ENCODE peak calls at places on chromosomes 2 and 18, in seven cellular contexts. One of them, this sample, is unnamed. For H3K4me1, the result is how much of the 10 kb centered on the place peaks cover.

GRCh38 chr2:152047826-152048476 is 50.9 kb downstream of the CACNB4 start:
- DNase-seq in left lung: no peak
- DNase-seq in thoracic aorta: no peak
- DNase-seq in pancreas: no peak
- DNase-seq in IMR-90: no peak
- DNase-seq in transverse colon: no peak
- DNase-seq in esophagus squamous epithelium: no peak
- DNase-seq in this sample: no peak

GRCh38 chr2:118387509-118387908 is 299.2 kb downstream of the INSIG2 start:
- DNase-seq in pancreas: no peak
- DNase-seq in IMR-90: peak
- DNase-seq in esophagus squamous epithelium: no peak
- DNase-seq in thoracic aorta: no peak
- DNase-seq in transverse colon: no peak
- DNase-seq in left lung: no peak
- DNase-seq in this sample: no peak

GRCh38 chr2:100624536-100624935 is 61.7 kb downstream of the PDCL3 start:
- DNase-seq in pancreas: no peak
- DNase-seq in transverse colon: no peak
- DNase-seq in thoracic aorta: no peak
- DNase-seq in left lung: no peak
- DNase-seq in esophagus squamous epithelium: no peak
- DNase-seq in IMR-90: no peak
- DNase-seq in this sample: no peak

GRCh38 chr2:206876176-206876575 is 63.1 kb upstream of the CPO start:
- DNase-seq in pancreas: no peak
- DNase-seq in IMR-90: no peak
- DNase-seq in thoracic aorta: no peak
- DNase-seq in esophagus squamous epithelium: no peak
- DNase-seq in left lung: no peak
- DNase-seq in transverse colon: no peak
- DNase-seq in this sample: no peak

GRCh38 chr2:192029089-192029488 is 165.6 kb downstream of the TMEFF2 start:
- DNase-seq in transverse colon: no peak
- DNase-seq in left lung: no peak
- DNase-seq in thoracic aorta: no peak
- DNase-seq in pancreas: no peak
- DNase-seq in esophagus squamous epithelium: no peak
- DNase-seq in IMR-90: peak
- DNase-seq in this sample: no peak

GRCh38 chr2:42009657-42010580 is 37.9 kb upstream of the PKDCC start:
- DNase-seq in transverse colon: no peak
- DNase-seq in pancreas: no peak
- DNase-seq in thoracic aorta: no peak
- DNase-seq in IMR-90: peak
- DNase-seq in left lung: no peak
- DNase-seq in esophagus squamous epithelium: no peak
- DNase-seq in this sample: no peak

GRCh38 chr2:3126686-3127278 is 250.8 kb downstream of the EIPR1 start:
- DNase-seq in transverse colon: no peak
- DNase-seq in esophagus squamous epithelium: no peak
- DNase-seq in IMR-90: no peak
- DNase-seq in left lung: no peak
- DNase-seq in thoracic aorta: no peak
- DNase-seq in pancreas: no peak
- DNase-seq in this sample: no peak

GRCh38 chr2:136916131-136916530 is 150.8 kb downstream of the THSD7B start:
- DNase-seq in pancreas: no peak
- DNase-seq in IMR-90: no peak
- DNase-seq in thoracic aorta: no peak
- DNase-seq in transverse colon: no peak
- DNase-seq in esophagus squamous epithelium: no peak
- DNase-seq in left lung: no peak
- DNase-seq in this sample: no peak

GRCh38 chr2:237456200-237456731 is 30.8 kb upstream of the MLPH start:
- DNase-seq in IMR-90: peak
- DNase-seq in pancreas: no peak
- DNase-seq in left lung: no peak
- DNase-seq in thoracic aorta: peak
- DNase-seq in esophagus squamous epithelium: no peak
- DNase-seq in transverse colon: peak
- DNase-seq in this sample: no peak

GRCh38 chr2:227655454-227655853 is 11.2 kb upstream of the SCYGR5 start:
- DNase-seq in transverse colon: no peak
- DNase-seq in IMR-90: peak
- DNase-seq in left lung: no peak
- DNase-seq in esophagus squamous epithelium: no peak
- DNase-seq in pancreas: no peak
- DNase-seq in thoracic aorta: no peak
- DNase-seq in this sample: no peak

GRCh38 chr18:48634491-48634890 is 95.7 kb downstream of the CTIF start:
- DNase-seq in left lung: no peak
- DNase-seq in pancreas: no peak
- DNase-seq in transverse colon: no peak
- DNase-seq in IMR-90: no peak
- DNase-seq in thoracic aorta: no peak
- DNase-seq in esophagus squamous epithelium: no peak
- DNase-seq in this sample: no peak

GRCh38 chr2:64650722-64651338 is 2.9 kb downstream of the SERTAD2 start:
- DNase-seq in transverse colon: peak
- DNase-seq in esophagus squamous epithelium: no peak
- DNase-seq in thoracic aorta: no peak
- DNase-seq in IMR-90: no peak
- DNase-seq in pancreas: no peak
- DNase-seq in left lung: no peak
- DNase-seq in this sample: no peak

GRCh38 chr2:64649013-64649484 is 4.7 kb downstream of the SERTAD2 start:
- DNase-seq in IMR-90: no peak
- DNase-seq in thoracic aorta: no peak
- DNase-seq in esophagus squamous epithelium: no peak
- DNase-seq in transverse colon: peak
- DNase-seq in left lung: no peak
- DNase-seq in pancreas: peak
- DNase-seq in this sample: no peak

GRCh38 chr2:64651590-64651989 is 2.1 kb downstream of the SERTAD2 start:
- DNase-seq in left lung: no peak
- DNase-seq in transverse colon: no peak
- DNase-seq in esophagus squamous epithelium: no peak
- DNase-seq in pancreas: no peak
- DNase-seq in IMR-90: no peak
- DNase-seq in thoracic aorta: no peak
- DNase-seq in this sample: no peak

GRCh38 chr2:64650257-64650656 is 3.5 kb downstream of the SERTAD2 start:
- DNase-seq in thoracic aorta: no peak
- DNase-seq in transverse colon: no peak
- DNase-seq in IMR-90: no peak
- DNase-seq in esophagus squamous epithelium: no peak
- DNase-seq in left lung: no peak
- DNase-seq in pancreas: no peak
- DNase-seq in this sample: no peak

DNA sequence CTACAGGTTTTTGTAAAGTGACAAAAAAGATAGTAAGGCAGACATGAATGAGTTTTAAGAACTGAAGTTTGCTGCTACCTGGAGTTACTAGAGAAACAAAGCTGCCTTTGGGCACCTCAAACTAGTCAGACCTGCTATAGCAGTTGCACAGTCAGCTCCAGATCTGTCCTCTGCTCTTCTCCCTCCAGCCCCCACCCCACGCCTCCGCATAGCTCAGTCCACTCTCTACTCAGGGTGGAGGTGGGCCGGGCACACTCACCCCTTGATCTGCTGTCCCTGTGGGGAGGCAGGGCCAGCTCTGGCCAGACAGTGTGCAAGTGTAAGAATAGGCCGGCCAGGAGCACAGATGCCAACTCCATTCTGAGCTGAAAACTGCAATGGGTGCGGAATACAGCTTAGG is 4.1 kb downstream of the SERTAD2 start:
- DNase-seq in transverse colon: no peak
- DNase-seq in left lung: peak
- DNase-seq in IMR-90: no peak
- DNase-seq in pancreas: peak
- DNase-seq in esophagus squamous epithelium: no peak
- DNase-seq in thoracic aorta: no peak
- DNase-seq in this sample: no peak
- H3K27ac ChIP-seq in transverse colon: peak
- H3K27ac ChIP-seq in left lung: peak
- H3K27ac ChIP-seq in IMR-90: no peak
- H3K27ac ChIP-seq in pancreas: peak
- H3K27ac ChIP-seq in esophagus squamous epithelium: peak
- H3K27ac ChIP-seq in thoracic aorta: no peak
- H3K27ac ChIP-seq in this sample: no peak

GRCh38 chr18:2919600-2919999 is 72.8 kb downstream of the EMILIN2 start:
- DNase-seq in pancreas: no peak
- DNase-seq in esophagus squamous epithelium: no peak
- DNase-seq in IMR-90: no peak
- DNase-seq in left lung: no peak
- DNase-seq in transverse colon: no peak
- DNase-seq in thoracic aorta: no peak
- DNase-seq in this sample: no peak

GRCh38 chr18:2920027-2920426 is 73.2 kb downstream of the EMILIN2 start:
- DNase-seq in pancreas: no peak
- DNase-seq in left lung: no peak
- DNase-seq in thoracic aorta: no peak
- DNase-seq in transverse colon: no peak
- DNase-seq in IMR-90: no peak
- DNase-seq in esophagus squamous epithelium: no peak
- DNase-seq in this sample: no peak

GRCh38 chr18:2918761-2919550 is 72.2 kb downstream of the EMILIN2 start:
- DNase-seq in pancreas: no peak
- DNase-seq in transverse colon: no peak
- DNase-seq in esophagus squamous epithelium: no peak
- DNase-seq in left lung: no peak
- DNase-seq in IMR-90: no peak
- DNase-seq in thoracic aorta: no peak
- DNase-seq in this sample: no peak

GRCh38 chr18:2916184-2916583 is 69.4 kb downstream of the EMILIN2 start:
- DNase-seq in thoracic aorta: no peak
- DNase-seq in pancreas: no peak
- DNase-seq in esophagus squamous epithelium: no peak
- DNase-seq in transverse colon: no peak
- DNase-seq in left lung: no peak
- DNase-seq in IMR-90: no peak
- DNase-seq in this sample: no peak

GRCh38 chr18:2917255-2918047 is 70.6 kb downstream of the EMILIN2 start:
- DNase-seq in pancreas: no peak
- DNase-seq in IMR-90: no peak
- DNase-seq in thoracic aorta: no peak
- DNase-seq in esophagus squamous epithelium: no peak
- DNase-seq in left lung: no peak
- DNase-seq in transverse colon: no peak
- DNase-seq in this sample: no peak
- H3K4me1 ChIP-seq in pancreas: under half
- H3K4me1 ChIP-seq in IMR-90: under half
- H3K4me1 ChIP-seq in thoracic aorta: under half
- H3K4me1 ChIP-seq in esophagus squamous epithelium: under half
- H3K4me1 ChIP-seq in left lung: under half
- H3K4me1 ChIP-seq in transverse colon: under half
- H3K4me1 ChIP-seq in this sample: under half

GRCh38 chr18:50193796-50194622 is 938 bp downstream of the MYO5B start:
- DNase-seq in transverse colon: peak
- DNase-seq in IMR-90: no peak
- DNase-seq in thoracic aorta: no peak
- DNase-seq in pancreas: peak
- DNase-seq in esophagus squamous epithelium: no peak
- DNase-seq in left lung: peak
- DNase-seq in this sample: no peak
- H3K4me3 ChIP-seq in transverse colon: peak
- H3K4me3 ChIP-seq in IMR-90: no peak
- H3K4me3 ChIP-seq in thoracic aorta: peak
- H3K4me3 ChIP-seq in pancreas: peak
- H3K4me3 ChIP-seq in esophagus squamous epithelium: peak
- H3K4me3 ChIP-seq in left lung: peak
- H3K4me3 ChIP-seq in this sample: peak

GRCh38 chr2:105765415-105766299 is 20.9 kb downstream of the NCK2 start:
- DNase-seq in thoracic aorta: no peak
- DNase-seq in pancreas: no peak
- DNase-seq in transverse colon: no peak
- DNase-seq in left lung: no peak
- DNase-seq in IMR-90: no peak
- DNase-seq in esophagus squamous epithelium: no peak
- DNase-seq in this sample: no peak
- H3K27ac ChIP-seq in thoracic aorta: no peak
- H3K27ac ChIP-seq in pancreas: peak
- H3K27ac ChIP-seq in transverse colon: no peak
- H3K27ac ChIP-seq in left lung: no peak
- H3K27ac ChIP-seq in IMR-90: no peak
- H3K27ac ChIP-seq in esophagus squamous epithelium: peak
- H3K27ac ChIP-seq in this sample: peak